ENCODE peak calls at places on chromosomes 12 and 14, in six cellular contexts. Q is coronary artery, W is pancreas, B is mucosa of descending colon, M is GM12865, V is adrenal gland. J is an unnamed sample.

GRCh38 chr12:46490635-46491034 is 118.1 kb upstream of the SLC38A2 start:
- DNase-seq in Q (no peak), W (no peak), V (no peak), B (no peak), M (no peak), J (no peak)

GRCh38 chr12:81896771-81897170 is 137.6 kb upstream of the PPFIA2 start:
- DNase-seq in V (no peak), W (no peak), Q (no peak), M (no peak), B (peak; percentile 1), J (no peak)

GRCh38 chr12:57201219-57201618 is 15.4 kb upstream of the NXPH4 start:
- DNase-seq in Q (no peak), W (no peak), B (no peak), V (no peak), M (no peak), J (no peak)

GRCh38 chr14:81837304-81837703 is 303.7 kb upstream of the SEL1L start:
- DNase-seq in V (no peak), B (no peak), W (no peak), M (no peak), Q (no peak), J (no peak)

GRCh38 chr14:57326253-57326652 is 57.5 kb downstream of the AP5M1 start:
- DNase-seq in B (no peak), M (peak; percentile 34), W (no peak), Q (no peak), V (no peak), J (no peak)

GRCh38 chr14:36580856-36581831 is 1.3 kb downstream of the NKX2-8 start:
- DNase-seq in W (no peak), B (peak; percentile 26), M (peak; percentile 17), V (no peak), Q (no peak), J (peak; percentile 28)

GRCh38 chr12:14547571-14547970 is 20.1 kb downstream of the PLBD1 start:
- DNase-seq in V (no peak), B (no peak), Q (no peak), M (no peak), W (no peak), J (no peak)

GRCh38 chr14:104383088-104383805 is 196.3 kb upstream of the C14orf180 start:
- DNase-seq in M (no peak), Q (no peak), W (no peak), V (no peak), B (no peak), J (no peak)

GRCh38 chr12:124386059-124386458 is 91.2 kb downstream of the RFLNA start:
- DNase-seq in B (no peak), V (no peak), M (no peak), Q (no peak), W (no peak), J (no peak)

GRCh38 chr14:72812292-72812851 is 81.5 kb downstream of the DPF3 start:
- DNase-seq in W (peak; percentile 12), M (no peak), Q (peak; percentile 88), B (no peak), V (no peak), J (no peak)

GRCh38 chr14:60736494-60736893 is 1.9 kb downstream of the MNAT1 start:
- DNase-seq in V (no peak), B (no peak), Q (no peak), W (no peak), M (no peak), J (no peak)
- H3K4me3 ChIP-seq in V (no peak overlapping the region), B (no peak overlapping the region), Q (peak overlapping the region; percentile 88), W (no peak overlapping the region), M (no peak overlapping the region), J (no peak overlapping the region)

DNA sequence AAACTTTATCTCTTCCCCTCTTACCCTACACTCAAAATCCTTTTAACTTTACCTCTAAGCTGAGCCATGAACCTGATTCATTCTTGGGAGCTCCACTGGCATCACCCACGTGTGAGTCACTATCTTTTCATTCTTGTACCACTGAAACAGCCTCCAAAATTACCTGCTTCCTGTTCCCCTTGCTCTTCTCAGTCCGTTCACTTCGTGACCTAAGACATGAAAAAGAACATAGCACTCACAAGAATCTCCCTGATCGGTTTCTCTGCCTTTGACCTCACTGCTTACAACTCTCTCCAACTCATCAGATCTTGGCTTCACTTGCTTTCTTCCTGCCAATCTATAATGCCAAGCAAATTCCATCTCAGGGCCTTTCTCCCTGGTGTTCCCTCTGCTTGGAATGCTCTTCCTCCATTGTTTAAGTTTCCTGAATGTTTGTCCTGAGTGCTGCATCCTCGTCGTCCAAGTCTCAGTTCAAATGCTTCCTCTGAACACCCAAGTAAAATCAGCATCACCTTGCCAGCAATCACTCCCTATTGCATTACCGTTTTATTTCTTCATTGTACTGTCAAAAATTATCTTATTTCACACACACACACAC is 9.2 kb downstream of the GLIPR1 start:
- DNase-seq in Q (no peak), W (no peak), V (no peak), M (peak; percentile 57), B (no peak), J (no peak)
- H3K4me3 ChIP-seq in Q (no peak overlapping the region), W (no peak overlapping the region), V (no peak overlapping the region), M (no peak overlapping the region), B (no peak overlapping the region), J (no peak overlapping the region)

GRCh38 chr14:23058654-23059504 is 1.6 kb upstream of the CDH24 start:
- DNase-seq in B (no peak), W (no peak), Q (no peak), M (no peak), V (no peak), J (no peak)
- H3K4me3 ChIP-seq in B (no peak overlapping the region), W (no peak overlapping the region), Q (no peak overlapping the region), M (no peak overlapping the region), V (no peak overlapping the region), J (no peak overlapping the region)

GRCh38 chr12:114400925-114401324 is 5.0 kb downstream of the TBX5 start:
- DNase-seq in W (no peak), B (peak; percentile 4), M (no peak), V (no peak), Q (no peak), J (no peak)

GRCh38 chr12:114400395-114400794 is 5.5 kb downstream of the TBX5 start:
- DNase-seq in B (no peak), M (no peak), Q (no peak), W (no peak), V (no peak), J (no peak)

GRCh38 chr12:114397978-114398881 is 7.7 kb downstream of the TBX5 start:
- DNase-seq in M (no peak), W (no peak), B (no peak), Q (no peak), V (no peak), J (no peak)

GRCh38 chr12:114401346-114402320 is 4.3 kb downstream of the TBX5 start:
- DNase-seq in Q (no peak), V (no peak), W (no peak), B (no peak), M (no peak), J (no peak)

GRCh38 chr12:114399664-114400211 is 6.2 kb downstream of the TBX5 start:
- DNase-seq in V (no peak), Q (no peak), W (no peak), B (peak; percentile 23), M (no peak), J (no peak)
- H3K4me3 ChIP-seq in V (no peak overlapping the region), Q (no peak overlapping the region), W (no peak overlapping the region), B (no peak overlapping the region), M (no peak overlapping the region), J (no peak overlapping the region)

DNA sequence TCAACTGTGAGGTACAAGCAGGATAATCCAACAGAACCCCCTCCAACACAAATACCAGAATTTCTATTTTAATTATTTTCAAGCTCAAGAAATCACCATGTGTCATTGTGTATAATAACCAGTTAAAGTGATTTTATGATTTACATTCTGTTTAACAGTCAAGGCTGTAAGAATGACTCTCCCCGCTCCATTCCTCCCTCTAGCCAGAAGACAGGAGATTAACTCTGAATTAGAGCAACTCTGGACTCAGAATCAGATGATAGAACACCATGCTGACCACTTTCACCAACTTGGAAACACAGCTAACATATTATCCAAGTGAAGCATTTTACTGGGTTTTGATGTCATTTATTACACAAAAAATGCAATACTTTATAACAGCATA is 71.9 kb downstream of the ATP2B1 start:
- DNase-seq in M (no peak), Q (no peak), W (no peak), V (no peak), B (no peak), J (no peak)
- H3K4me3 ChIP-seq in M (no peak overlapping the region), Q (no peak overlapping the region), W (no peak overlapping the region), V (no peak overlapping the region), B (no peak overlapping the region), J (no peak overlapping the region)

DNA sequence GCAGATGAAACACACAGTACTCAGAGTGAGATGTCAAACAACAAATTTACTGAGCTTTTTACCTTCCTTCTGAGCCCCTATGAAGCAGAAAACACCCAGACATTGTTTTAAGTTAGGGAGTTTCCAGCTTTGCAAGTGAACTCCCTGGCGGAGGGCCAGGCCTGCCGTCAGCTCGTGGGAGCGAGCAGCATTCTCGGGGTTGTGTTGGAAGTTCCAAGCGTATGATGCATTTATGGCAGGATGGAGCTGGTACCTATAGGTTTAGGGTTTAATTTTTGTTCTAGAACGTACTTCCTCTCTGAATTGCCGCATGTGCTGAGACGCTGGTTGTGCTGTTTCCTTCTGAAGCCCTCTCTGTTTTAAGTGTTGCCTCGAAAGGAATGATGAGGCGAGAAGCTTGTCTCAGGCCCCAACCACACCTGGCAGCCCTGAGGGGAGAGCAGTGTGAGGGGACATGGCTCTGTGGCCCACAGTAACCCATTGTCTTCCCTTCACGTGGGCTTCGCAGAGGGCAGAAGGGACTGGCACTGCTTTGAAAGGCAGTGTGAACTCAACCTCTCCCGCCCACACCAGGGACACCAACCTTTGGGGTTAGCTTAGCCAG is 76.6 kb downstream of the SSPN start:
- DNase-seq in M (peak; percentile 84), B (peak; percentile 86), Q (no peak), W (peak; percentile 56), V (peak; percentile 60), J (peak; percentile 69)
- H3K4me3 ChIP-seq in M (no peak overlapping the region), B (no peak overlapping the region), Q (no peak overlapping the region), W (no peak overlapping the region), V (no peak overlapping the region), J (no peak overlapping the region)

DNA sequence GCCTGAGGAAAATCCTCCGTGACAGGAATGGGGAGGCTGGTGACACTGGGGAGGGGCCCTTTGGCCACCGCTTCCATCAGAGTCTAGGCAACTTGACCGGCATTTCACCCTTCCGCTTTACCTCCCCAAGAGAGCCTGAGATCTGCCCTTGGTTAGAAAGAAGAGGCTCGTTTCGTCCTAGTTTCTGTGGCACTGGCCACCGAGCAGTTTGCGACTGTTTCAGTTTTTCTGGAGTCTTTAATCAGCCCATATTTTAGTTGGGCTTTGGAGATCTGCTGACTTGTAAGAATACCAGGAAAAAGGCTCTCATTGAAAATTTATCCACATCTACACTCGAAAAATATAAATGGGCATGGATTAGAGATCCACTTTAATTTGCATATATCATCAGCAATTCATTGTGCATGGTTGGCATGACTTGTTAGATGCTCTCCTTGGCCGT is 414 bp upstream of the ANKS1B start:
- DNase-seq in B (no peak), W (no peak), Q (no peak), M (peak; percentile 21), V (no peak), J (no peak)
- H3K4me3 ChIP-seq in B (no peak overlapping the region), W (peak overlapping the region; percentile 32), Q (peak overlapping the region; percentile 74), M (peak overlapping the region; percentile 66), V (peak overlapping the region; percentile 39), J (peak overlapping the region; percentile 51)